ENCODE peak calls at places on chromosomes 4 and X, in eight cellular contexts. X, K, H, F, I, S, C and U are unnamed samples.

GRCh38 chr4:3712112-3712805 is 53.9 kb upstream of the ADRA2C start:
- DNase-seq in S (no peak), I (no peak), F (no peak), K (no peak), X (no peak), C (no peak), H (no peak), U (no peak)

GRCh38 chr4:138494931-138495330 is 252.8 kb upstream of the SLC7A11 start:
- DNase-seq in F (peak), K (no peak), S (no peak), H (peak), I (no peak), C (no peak), X (peak), U (peak)

GRCh38 chr4:140326395-140326993 is 47.0 kb upstream of the SCOC start:
- DNase-seq in F (peak), X (peak), H (peak), S (no peak), K (peak), I (peak), C (no peak), U (peak)

GRCh38 chrX:115459883-115460564 is 101.0 kb upstream of the PLS3 start:
- DNase-seq in C (no peak), H (peak), S (no peak), X (peak), K (no peak), I (no peak), F (no peak), U (no peak)

GRCh38 chr4:156103306-156103705 is 149.6 kb upstream of the CTSO start:
- DNase-seq in H (no peak), S (no peak), C (no peak), F (no peak), K (no peak), X (peak), I (no peak), U (no peak)

GRCh38 chr4:149296503-149296902 is 519.1 kb downstream of the IQCM start:
- DNase-seq in S (no peak), F (no peak), K (no peak), I (no peak), H (no peak), X (no peak), C (no peak), U (no peak)

GRCh38 chr4:52982246-52982950 is 120.3 kb downstream of the RASL11B start:
- DNase-seq in C (no peak), S (no peak), F (peak), I (no peak), H (peak), K (peak), X (peak), U (no peak)

GRCh38 chrX:119236599-119237525 is 777 bp downstream of the PGRMC1 start:
- DNase-seq in C (peak), K (peak), H (peak), S (no peak), I (peak), X (peak), F (peak), U (no peak)

GRCh38 chr4:168558587-168558986 is 61.7 kb downstream of the PALLD start:
- DNase-seq in S (no peak), C (no peak), X (peak), K (no peak), I (no peak), H (peak), F (peak), U (peak)

GRCh38 chr4:8010618-8011017 is 71.0 kb upstream of the AFAP1 start:
- DNase-seq in K (peak), I (peak), H (peak), S (peak), X (peak), F (no peak), C (peak), U (peak)

GRCh38 chrX:1743105-1743504 is 128.2 kb downstream of the ASMT start:
- DNase-seq in K (no peak), C (no peak), H (no peak), F (no peak), S (no peak), I (no peak), X (no peak), U (no peak)

GRCh38 chrX:9272166-9272565 is 192.7 kb upstream of the TBL1X start:
- DNase-seq in I (no peak), H (no peak), F (peak), C (no peak), K (no peak), S (no peak), X (peak), U (peak)

GRCh38 chr4:8830056-8830455 is 41.6 kb downstream of the HMX1 start:
- DNase-seq in K (no peak), I (no peak), S (peak), X (no peak), F (no peak), C (peak), H (no peak), U (no peak)

GRCh38 chr4:74374561-74375327 is 9.8 kb downstream of the EREG start:
- DNase-seq in S (peak), K (peak), C (no peak), F (peak), I (no peak), H (peak), X (peak), U (peak)

GRCh38 chr4:48653217-48654014 is 126.7 kb downstream of the FRYL start:
- DNase-seq in S (peak), C (no peak), H (peak), F (peak), X (peak), K (peak), I (peak), U (no peak)

GRCh38 chrX:12225073-12225472 is 86.8 kb downstream of the FRMPD4 start:
- DNase-seq in F (peak), K (no peak), X (no peak), S (no peak), I (no peak), C (no peak), H (no peak), U (no peak)

GRCh38 chr4:38469410-38469809 is 194.6 kb upstream of the KLF3 start:
- DNase-seq in K (no peak), F (no peak), I (no peak), C (no peak), S (no peak), H (no peak), X (no peak), U (no peak)

GRCh38 chr4:140372607-140373327 is 679 bp upstream of the SCOC start:
- DNase-seq in F (peak), C (no peak), H (no peak), S (no peak), I (no peak), K (no peak), X (peak), U (no peak)

GRCh38 chrX:17403231-17403691 is 28.3 kb downstream of the NHS start:
- DNase-seq in H (no peak), X (no peak), K (peak), I (no peak), S (no peak), F (no peak), C (no peak), U (no peak)

GRCh38 chrX:12741416-12741815 is 49.8 kb upstream of the PRPS2 start:
- DNase-seq in X (no peak), S (no peak), I (no peak), K (no peak), H (no peak), C (no peak), F (peak), U (no peak)

GRCh38 chr4:7424553-7425111 is 10.1 kb downstream of the PSAPL1 start:
- DNase-seq in K (no peak), S (peak), I (no peak), X (no peak), F (no peak), H (no peak), C (peak), U (no peak)

GRCh38 chrX:91279479-91279878 is 155.2 kb upstream of the PABPC5 start:
- DNase-seq in S (no peak), F (no peak), I (no peak), K (no peak), X (no peak), H (no peak), C (peak), U (no peak)

GRCh38 chrX:46574941-46575381 is 1.4 kb downstream of the CHST7 start:
- DNase-seq in K (no peak), F (no peak), C (peak), S (peak), X (no peak), I (no peak), H (no peak), U (no peak)

GRCh38 chr4:155071962-155072361 is 136.5 kb upstream of the NPY2R start:
- DNase-seq in C (no peak), I (no peak), H (no peak), S (no peak), K (no peak), X (no peak), F (no peak), U (no peak)

GRCh38 chr4:6332042-6332668 is 62.5 kb downstream of the WFS1 start:
- DNase-seq in S (no peak), I (no peak), H (no peak), F (peak), C (no peak), K (no peak), X (peak), U (no peak)

GRCh38 chr4:118981839-118982381 is 93.3 kb downstream of the SYNPO2 start:
- DNase-seq in C (no peak), F (peak), K (peak), I (peak), X (peak), H (peak), S (peak), U (peak)

GRCh38 chr4:18390655-18391369 is 369.3 kb upstream of the LCORL start:
- DNase-seq in H (no peak), F (no peak), K (no peak), X (peak), C (no peak), S (no peak), I (no peak), U (no peak)

GRCh38 chr4:4328206-4328605 is 38.2 kb downstream of the ZBTB49 start:
- DNase-seq in F (no peak), K (no peak), X (no peak), I (no peak), H (no peak), C (no peak), S (no peak), U (no peak)

GRCh38 chr4:147034372-147034771 is 88.7 kb upstream of the TTC29 start:
- DNase-seq in K (peak), I (no peak), H (peak), X (peak), C (no peak), F (peak), S (no peak), U (no peak)

GRCh38 chr4:185800266-185800945 is 11.6 kb downstream of the SORBS2 start:
- DNase-seq in S (no peak), H (no peak), K (no peak), I (no peak), X (no peak), F (no peak), C (no peak), U (no peak)

GRCh38 chr4:164350086-164350485 is 403.8 kb upstream of the SMIM31 start:
- DNase-seq in S (no peak), H (no peak), C (no peak), K (no peak), I (no peak), F (peak), X (no peak), U (no peak)

GRCh38 chr4:123163501-123163900 is 233.1 kb upstream of the SPRY1 start:
- DNase-seq in S (no peak), K (no peak), I (no peak), X (no peak), F (peak), C (no peak), H (no peak), U (no peak)

GRCh38 chrX:2692221-2693122 is 1.4 kb downstream of the CD99 start:
- DNase-seq in C (no peak), X (peak), S (peak), F (peak), H (no peak), I (no peak), K (no peak), U (no peak)

GRCh38 chrX:16476692-16477091 is 173.3 kb upstream of the S100G start:
- DNase-seq in H (no peak), F (no peak), K (no peak), S (no peak), I (no peak), C (no peak), X (peak), U (no peak)

GRCh38 chrX:48474127-48474526 is 1.9 kb upstream of the FTSJ1 start:
- DNase-seq in K (no peak), S (no peak), I (no peak), F (peak), H (peak), X (no peak), C (no peak), U (no peak)

GRCh38 chr4:169272265-169272886 is 1.6 kb upstream of the SH3RF1 start:
- DNase-seq in H (peak), C (no peak), S (no peak), F (peak), X (peak), K (no peak), I (no peak), U (no peak)

DNA sequence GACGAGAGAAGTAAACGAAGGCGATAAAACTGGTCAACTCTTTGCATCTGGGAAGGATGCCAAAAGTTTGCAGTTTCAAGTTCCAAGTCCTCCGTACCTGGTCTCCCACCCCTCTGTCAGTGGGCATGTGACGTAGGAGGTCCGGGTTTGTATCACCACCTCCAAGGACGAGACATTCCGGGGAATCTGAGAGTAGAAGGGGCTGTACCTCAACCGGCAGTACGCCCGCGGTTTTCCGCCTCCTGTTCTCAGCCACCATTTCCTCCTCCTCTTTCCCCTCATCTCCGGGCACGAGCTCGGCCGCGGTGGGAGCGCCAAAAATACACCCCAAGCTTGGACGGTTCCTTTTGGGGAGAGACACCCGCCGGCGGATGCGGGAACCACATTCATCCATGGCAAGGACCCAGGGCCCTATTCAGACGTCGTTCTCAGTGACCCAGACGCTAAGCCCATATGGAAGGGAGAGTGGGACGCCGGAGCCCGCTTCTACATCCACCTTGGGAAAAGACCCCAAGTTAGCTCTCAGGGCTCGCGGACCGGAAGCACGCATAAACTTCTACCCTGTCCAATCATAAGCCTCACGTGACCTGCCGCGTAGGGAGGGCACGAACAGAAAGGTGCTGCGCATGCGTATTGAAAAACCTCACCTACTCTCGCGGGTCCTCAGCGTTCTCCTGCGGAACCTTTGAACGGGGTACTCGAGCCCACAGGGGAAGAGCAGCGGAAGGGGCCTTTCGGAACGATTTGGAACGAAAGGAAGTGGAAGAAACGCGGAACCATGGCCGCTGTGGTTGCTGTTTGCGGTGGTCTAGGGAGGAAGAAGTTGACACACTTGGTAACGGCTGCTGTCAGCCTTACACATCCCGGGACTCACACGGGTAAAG is at the start of the genes HELQ and MRPS18C:
- DNase-seq in S (peak), F (peak), X (peak), K (peak), I (peak), H (peak), C (peak), U (peak)
- TF ChIP-seq CTCF in S (no peak), F (peak), X (peak), K (peak), I (peak), H (peak), C (no peak), U (no peak)

GRCh38 chr4:78749972-78750727 is 26.0 kb upstream of the BMP2K start:
- DNase-seq in C (no peak), X (peak), K (no peak), S (no peak), H (no peak), F (peak), I (no peak), U (no peak)

GRCh38 chr4:78747328-78747946 is 28.7 kb upstream of the BMP2K start:
- DNase-seq in C (no peak), K (no peak), F (peak), H (peak), X (peak), I (no peak), S (no peak), U (peak)

GRCh38 chr4:78753091-78753490 is 23.1 kb upstream of the BMP2K start:
- DNase-seq in I (no peak), H (no peak), C (no peak), X (no peak), S (no peak), F (no peak), K (no peak), U (no peak)

GRCh38 chr4:78749258-78749971 is 26.7 kb upstream of the BMP2K start:
- DNase-seq in X (no peak), C (no peak), K (no peak), S (no peak), F (no peak), H (no peak), I (no peak), U (no peak)

GRCh38 chr4:78748361-78748760 is 27.8 kb upstream of the BMP2K start:
- DNase-seq in S (no peak), I (no peak), F (no peak), C (no peak), K (no peak), H (peak), X (peak), U (no peak)
- TF ChIP-seq CTCF in S (no peak), I (no peak), F (no peak), C (no peak), K (no peak), H (no peak), X (no peak), U (no peak)

GRCh38 chrX:22968494-22968893 is 31.3 kb upstream of the DDX53 start:
- DNase-seq in C (no peak), H (no peak), I (no peak), X (no peak), K (no peak), F (no peak), S (no peak), U (no peak)
- TF ChIP-seq CTCF in C (no peak), H (no peak), I (no peak), X (no peak), K (no peak), F (no peak), S (no peak), U (no peak)

GRCh38 chr4:98113005-98113404 is 30.3 kb downstream of the STPG2 start:
- DNase-seq in H (peak), K (peak), C (no peak), S (no peak), F (peak), X (peak), I (no peak), U (peak)
- TF ChIP-seq CTCF in H (peak), K (peak), C (no peak), S (no peak), F (peak), X (peak), I (no peak), U (peak)

GRCh38 chr4:90419124-90419711 is 292.0 kb downstream of the CCSER1 start:
- DNase-seq in X (peak), C (no peak), K (no peak), S (no peak), H (peak), F (peak), I (no peak), U (peak)
- TF ChIP-seq CTCF in X (peak), C (no peak), K (peak), S (peak), H (peak), F (peak), I (peak), U (peak)

GRCh38 chr4:828641-829271 is 2.8 kb upstream of the CPLX1 start:
- DNase-seq in K (peak), C (peak), H (no peak), S (peak), X (no peak), I (no peak), F (peak), U (no peak)
- TF ChIP-seq CTCF in K (no peak), C (no peak), H (peak), S (no peak), X (peak), I (no peak), F (no peak), U (peak)

GRCh38 chrX:152600853-152601635 is 36.7 kb upstream of the GABRQ start:
- DNase-seq in F (no peak), X (no peak), S (no peak), C (no peak), H (no peak), I (no peak), K (no peak), U (no peak)

DNA sequence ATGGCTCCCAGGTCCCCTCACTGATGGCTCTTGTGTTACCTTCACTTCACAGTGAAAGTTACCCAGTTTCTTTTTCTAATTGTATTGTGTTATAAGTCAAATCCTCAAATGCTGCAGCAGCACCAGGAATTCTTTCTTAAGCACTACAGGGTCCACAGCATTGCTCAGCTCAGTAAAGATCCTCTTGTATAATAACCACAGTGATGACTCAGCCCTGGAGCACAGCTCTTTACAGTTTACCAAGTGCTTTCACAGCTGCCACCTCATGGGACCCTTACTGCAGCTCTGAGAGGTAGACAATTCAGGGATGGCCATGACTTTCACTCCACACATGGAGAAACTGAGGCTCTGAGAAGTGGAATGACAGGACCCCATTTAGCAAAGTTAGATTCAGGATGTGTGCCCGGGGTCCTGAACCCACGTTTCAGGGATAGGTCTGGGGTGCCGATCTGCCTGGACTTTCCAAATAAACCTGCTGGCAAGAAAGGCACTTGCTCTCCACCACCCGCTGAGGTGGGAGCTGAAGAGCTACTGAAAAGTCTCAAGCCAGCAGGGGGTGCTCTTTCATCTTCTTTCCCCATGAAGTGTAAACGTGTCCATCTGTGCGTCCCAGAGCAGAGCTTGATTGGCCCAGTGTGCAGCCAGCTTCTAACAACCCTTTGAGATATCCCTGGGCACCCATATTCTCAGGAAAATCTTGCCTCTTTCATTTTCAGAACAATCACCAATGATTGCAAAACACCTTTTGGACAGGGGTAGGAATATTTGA is 35.7 kb upstream of the GABRQ start:
- DNase-seq in H (no peak), C (no peak), K (no peak), F (peak), I (no peak), X (no peak), S (no peak), U (no peak)
- TF ChIP-seq CTCF in H (no peak), C (no peak), K (no peak), F (no peak), I (no peak), X (no peak), S (no peak), U (no peak)